ENCODE peak calls at places on chromosomes 16 and 17, in nine cellular contexts. One of them, this sample, is unnamed.
A peak's percentile ranks its signal among the peaks of the same experiment; 100 is the strongest.

GRCh38 chr17:81517339-81518112 is 4.9 kb upstream of the ACTG1 start:
- DNase-seq in GM12865: peak; percentile 96
- DNase-seq in progenitor cell of endocrine pancreas: peak; percentile 10
- DNase-seq in fibroblast of villous mesenchyme: peak; percentile 30
- DNase-seq in lower leg skin: no peak
- DNase-seq in HCT116: no peak
- DNase-seq in cardiac fibroblast: peak; percentile 36
- DNase-seq in epithelial cell of esophagus: no peak
- DNase-seq in H9: peak; percentile 70
- DNase-seq in this sample: no peak

GRCh38 chr16:68287276-68288251 is 23.2 kb downstream of the SLC7A6OS start:
- DNase-seq in epithelial cell of esophagus: peak; percentile 67
- DNase-seq in lower leg skin: peak; percentile 76
- DNase-seq in GM12865: no peak
- DNase-seq in HCT116: no peak
- DNase-seq in H9: no peak
- DNase-seq in cardiac fibroblast: peak; percentile 93
- DNase-seq in progenitor cell of endocrine pancreas: no peak
- DNase-seq in fibroblast of villous mesenchyme: peak; percentile 84
- DNase-seq in this sample: no peak

GRCh38 chr16:974001-974601 is 3.3 kb upstream of the LMF1 start:
- DNase-seq in cardiac fibroblast: no peak
- DNase-seq in lower leg skin: no peak
- DNase-seq in GM12865: no peak
- DNase-seq in H9: no peak
- DNase-seq in fibroblast of villous mesenchyme: no peak
- DNase-seq in epithelial cell of esophagus: no peak
- DNase-seq in progenitor cell of endocrine pancreas: no peak
- DNase-seq in HCT116: no peak
- DNase-seq in this sample: peak; percentile 55

GRCh38 chr17:55062921-55063320 is 94.4 kb downstream of the STXBP4 start:
- DNase-seq in epithelial cell of esophagus: peak; percentile 89
- DNase-seq in H9: no peak
- DNase-seq in HCT116: no peak
- DNase-seq in fibroblast of villous mesenchyme: no peak
- DNase-seq in lower leg skin: no peak
- DNase-seq in progenitor cell of endocrine pancreas: no peak
- DNase-seq in cardiac fibroblast: peak; percentile 68
- DNase-seq in GM12865: no peak
- DNase-seq in this sample: no peak

GRCh38 chr16:57667526-57668258 is 414 bp upstream of the ADGRG3 start:
- DNase-seq in cardiac fibroblast: peak; percentile 51
- DNase-seq in GM12865: no peak
- DNase-seq in epithelial cell of esophagus: no peak
- DNase-seq in lower leg skin: no peak
- DNase-seq in progenitor cell of endocrine pancreas: no peak
- DNase-seq in HCT116: no peak
- DNase-seq in H9: peak; percentile 57
- DNase-seq in fibroblast of villous mesenchyme: peak; percentile 41
- DNase-seq in this sample: peak; percentile 34

GRCh38 chr16:16830401-16830800 is 451.5 kb downstream of the NPIPA7 start:
- DNase-seq in lower leg skin: no peak
- DNase-seq in epithelial cell of esophagus: no peak
- DNase-seq in progenitor cell of endocrine pancreas: no peak
- DNase-seq in fibroblast of villous mesenchyme: no peak
- DNase-seq in cardiac fibroblast: no peak
- DNase-seq in GM12865: no peak
- DNase-seq in H9: no peak
- DNase-seq in HCT116: no peak
- DNase-seq in this sample: no peak

GRCh38 chr17:69949931-69950330 is 125.1 kb upstream of the KCNJ16 start:
- DNase-seq in GM12865: no peak
- DNase-seq in HCT116: no peak
- DNase-seq in progenitor cell of endocrine pancreas: no peak
- DNase-seq in epithelial cell of esophagus: no peak
- DNase-seq in fibroblast of villous mesenchyme: peak; percentile 61
- DNase-seq in H9: no peak
- DNase-seq in lower leg skin: no peak
- DNase-seq in cardiac fibroblast: no peak
- DNase-seq in this sample: no peak

GRCh38 chr17:63701477-63702222 is 1.7 kb upstream of the LIMD2 start:
- DNase-seq in HCT116: no peak
- DNase-seq in progenitor cell of endocrine pancreas: no peak
- DNase-seq in epithelial cell of esophagus: no peak
- DNase-seq in cardiac fibroblast: no peak
- DNase-seq in GM12865: peak; percentile 89
- DNase-seq in H9: no peak
- DNase-seq in lower leg skin: no peak
- DNase-seq in fibroblast of villous mesenchyme: no peak
- DNase-seq in this sample: no peak

GRCh38 chr17:79685121-79685520 is 45.6 kb upstream of the ENPP7 start:
- DNase-seq in cardiac fibroblast: no peak
- DNase-seq in lower leg skin: no peak
- DNase-seq in fibroblast of villous mesenchyme: no peak
- DNase-seq in GM12865: no peak
- DNase-seq in HCT116: no peak
- DNase-seq in progenitor cell of endocrine pancreas: no peak
- DNase-seq in H9: no peak
- DNase-seq in epithelial cell of esophagus: no peak
- DNase-seq in this sample: no peak

GRCh38 chr16:50396770-50397525 is 28.2 kb upstream of the BRD7 start:
- DNase-seq in progenitor cell of endocrine pancreas: no peak
- DNase-seq in cardiac fibroblast: peak; percentile 36
- DNase-seq in fibroblast of villous mesenchyme: no peak
- DNase-seq in GM12865: no peak
- DNase-seq in epithelial cell of esophagus: peak; percentile 100
- DNase-seq in H9: no peak
- DNase-seq in HCT116: peak; percentile 92
- DNase-seq in lower leg skin: peak; percentile 40
- DNase-seq in this sample: peak; percentile 83

GRCh38 chr17:78896091-78896833 is 6.7 kb downstream of the CEP295NL start:
- DNase-seq in epithelial cell of esophagus: no peak
- DNase-seq in HCT116: no peak
- DNase-seq in GM12865: no peak
- DNase-seq in lower leg skin: no peak
- DNase-seq in fibroblast of villous mesenchyme: no peak
- DNase-seq in cardiac fibroblast: no peak
- DNase-seq in progenitor cell of endocrine pancreas: no peak
- DNase-seq in H9: no peak
- DNase-seq in this sample: no peak

GRCh38 chr17:48131216-48131824 is 23.8 kb downstream of the SNX11 start:
- DNase-seq in GM12865: peak; percentile 76
- DNase-seq in cardiac fibroblast: peak; percentile 78
- DNase-seq in epithelial cell of esophagus: peak; percentile 68
- DNase-seq in progenitor cell of endocrine pancreas: peak; percentile 54
- DNase-seq in fibroblast of villous mesenchyme: peak; percentile 73
- DNase-seq in lower leg skin: peak; percentile 63
- DNase-seq in H9: peak; percentile 86
- DNase-seq in HCT116: peak; percentile 80
- DNase-seq in this sample: peak; percentile 85

GRCh38 chr16:1183235-1183907 is 30.5 kb downstream of the CACNA1H start:
- DNase-seq in HCT116: no peak
- DNase-seq in progenitor cell of endocrine pancreas: no peak
- DNase-seq in GM12865: no peak
- DNase-seq in H9: no peak
- DNase-seq in fibroblast of villous mesenchyme: peak; percentile 67
- DNase-seq in cardiac fibroblast: peak; percentile 77
- DNase-seq in epithelial cell of esophagus: no peak
- DNase-seq in lower leg skin: no peak
- DNase-seq in this sample: peak; percentile 47

GRCh38 chr17:76139261-76139752 is 1.7 kb downstream of the FOXJ1 start:
- DNase-seq in lower leg skin: no peak
- DNase-seq in fibroblast of villous mesenchyme: no peak
- DNase-seq in HCT116: no peak
- DNase-seq in H9: peak; percentile 48
- DNase-seq in cardiac fibroblast: no peak
- DNase-seq in progenitor cell of endocrine pancreas: no peak
- DNase-seq in epithelial cell of esophagus: no peak
- DNase-seq in GM12865: no peak
- DNase-seq in this sample: no peak

GRCh38 chr17:76593964-76594363 is 8.3 kb upstream of the ST6GALNAC2 start:
- DNase-seq in fibroblast of villous mesenchyme: no peak
- DNase-seq in H9: no peak
- DNase-seq in GM12865: no peak
- DNase-seq in lower leg skin: no peak
- DNase-seq in HCT116: no peak
- DNase-seq in progenitor cell of endocrine pancreas: no peak
- DNase-seq in cardiac fibroblast: no peak
- DNase-seq in epithelial cell of esophagus: peak; percentile 35
- DNase-seq in this sample: no peak

GRCh38 chr17:2179615-2180295 is 123.8 kb downstream of the SMG6 start:
- DNase-seq in cardiac fibroblast: peak; percentile 98
- DNase-seq in lower leg skin: peak; percentile 71
- DNase-seq in H9: no peak
- DNase-seq in GM12865: no peak
- DNase-seq in HCT116: no peak
- DNase-seq in progenitor cell of endocrine pancreas: no peak
- DNase-seq in fibroblast of villous mesenchyme: peak; percentile 100
- DNase-seq in epithelial cell of esophagus: peak; percentile 27
- DNase-seq in this sample: no peak

GRCh38 chr17:5281814-5282638 is at the start of gene RABEP1:
- DNase-seq in H9: peak; percentile 92
- DNase-seq in cardiac fibroblast: peak; percentile 89
- DNase-seq in progenitor cell of endocrine pancreas: peak; percentile 88
- DNase-seq in GM12865: peak; percentile 97
- DNase-seq in HCT116: peak; percentile 64
- DNase-seq in lower leg skin: peak; percentile 83
- DNase-seq in fibroblast of villous mesenchyme: peak; percentile 93
- DNase-seq in epithelial cell of esophagus: peak; percentile 88
- DNase-seq in this sample: peak; percentile 90
- TF ChIP-seq CTCF in H9: peak; percentile 41
- TF ChIP-seq CTCF in cardiac fibroblast: peak; percentile 36
- TF ChIP-seq CTCF in progenitor cell of endocrine pancreas: peak; percentile 32
- TF ChIP-seq CTCF in GM12865: peak; percentile 15
- TF ChIP-seq CTCF in HCT116: peak; percentile 31
- TF ChIP-seq CTCF in lower leg skin: no peak
- TF ChIP-seq CTCF in fibroblast of villous mesenchyme: no peak
- TF ChIP-seq CTCF in epithelial cell of esophagus: peak; percentile 21
- TF ChIP-seq CTCF in this sample: no peak

GRCh38 chr17:7393613-7394451 is 493 bp downstream of the PLSCR3 start:
- DNase-seq in GM12865: no peak
- DNase-seq in lower leg skin: no peak
- DNase-seq in HCT116: no peak
- DNase-seq in fibroblast of villous mesenchyme: no peak
- DNase-seq in cardiac fibroblast: no peak
- DNase-seq in H9: peak; percentile 81
- DNase-seq in epithelial cell of esophagus: peak; percentile 60
- DNase-seq in progenitor cell of endocrine pancreas: peak; percentile 32
- DNase-seq in this sample: peak; percentile 28
- TF ChIP-seq CTCF in GM12865: no peak
- TF ChIP-seq CTCF in lower leg skin: no peak
- TF ChIP-seq CTCF in HCT116: peak; percentile 23
- TF ChIP-seq CTCF in fibroblast of villous mesenchyme: peak; percentile 5
- TF ChIP-seq CTCF in cardiac fibroblast: peak; percentile 18
- TF ChIP-seq CTCF in H9: peak; percentile 60
- TF ChIP-seq CTCF in epithelial cell of esophagus: no peak
- TF ChIP-seq CTCF in progenitor cell of endocrine pancreas: peak; percentile 45
- TF ChIP-seq CTCF in this sample: no peak

DNA sequence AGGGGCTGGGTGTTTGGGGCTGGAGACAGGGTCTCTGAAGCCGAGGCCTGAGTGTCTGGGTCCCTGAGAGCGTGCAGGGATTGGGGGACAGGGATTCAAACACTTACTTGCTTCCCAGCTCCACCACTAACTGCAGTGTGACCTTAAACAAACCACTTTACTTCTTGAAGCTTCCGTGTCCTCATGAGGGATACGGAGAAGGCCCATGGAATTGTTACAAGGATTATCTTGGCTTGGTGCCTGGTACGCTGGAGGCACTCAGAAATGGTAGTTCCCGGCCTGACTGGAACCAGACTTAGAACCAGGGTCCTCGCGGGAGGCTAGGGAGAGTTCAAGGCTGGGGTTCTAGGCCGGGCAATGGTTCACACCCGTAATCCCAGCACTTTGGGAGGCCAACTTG is 2.9 kb upstream of the CXCL16 start:
- DNase-seq in fibroblast of villous mesenchyme: no peak
- DNase-seq in progenitor cell of endocrine pancreas: no peak
- DNase-seq in cardiac fibroblast: no peak
- DNase-seq in H9: no peak
- DNase-seq in lower leg skin: no peak
- DNase-seq in GM12865: no peak
- DNase-seq in epithelial cell of esophagus: no peak
- DNase-seq in HCT116: no peak
- DNase-seq in this sample: no peak
- TF ChIP-seq CTCF in fibroblast of villous mesenchyme: no peak
- TF ChIP-seq CTCF in progenitor cell of endocrine pancreas: no peak
- TF ChIP-seq CTCF in cardiac fibroblast: no peak
- TF ChIP-seq CTCF in H9: no peak
- TF ChIP-seq CTCF in lower leg skin: no peak
- TF ChIP-seq CTCF in GM12865: no peak
- TF ChIP-seq CTCF in epithelial cell of esophagus: no peak
- TF ChIP-seq CTCF in HCT116: no peak
- TF ChIP-seq CTCF in this sample: no peak

GRCh38 chr16:2698996-2699750 is 16.9 kb downstream of the KCTD5 start:
- DNase-seq in fibroblast of villous mesenchyme: no peak
- DNase-seq in cardiac fibroblast: no peak
- DNase-seq in H9: no peak
- DNase-seq in progenitor cell of endocrine pancreas: no peak
- DNase-seq in HCT116: no peak
- DNase-seq in GM12865: no peak
- DNase-seq in epithelial cell of esophagus: no peak
- DNase-seq in lower leg skin: no peak
- DNase-seq in this sample: no peak

GRCh38 chr16:2700786-2701185 is 18.5 kb downstream of the KCTD5 start:
- DNase-seq in cardiac fibroblast: no peak
- DNase-seq in epithelial cell of esophagus: no peak
- DNase-seq in progenitor cell of endocrine pancreas: no peak
- DNase-seq in GM12865: no peak
- DNase-seq in lower leg skin: no peak
- DNase-seq in fibroblast of villous mesenchyme: no peak
- DNase-seq in HCT116: no peak
- DNase-seq in H9: no peak
- DNase-seq in this sample: no peak

GRCh38 chr16:2699791-2700600 is 17.7 kb downstream of the KCTD5 start:
- DNase-seq in GM12865: no peak
- DNase-seq in HCT116: no peak
- DNase-seq in lower leg skin: no peak
- DNase-seq in epithelial cell of esophagus: no peak
- DNase-seq in fibroblast of villous mesenchyme: no peak
- DNase-seq in H9: no peak
- DNase-seq in progenitor cell of endocrine pancreas: no peak
- DNase-seq in cardiac fibroblast: no peak
- DNase-seq in this sample: no peak

GRCh38 chr16:2698103-2698870 is 16.0 kb downstream of the KCTD5 start:
- DNase-seq in H9: no peak
- DNase-seq in fibroblast of villous mesenchyme: no peak
- DNase-seq in cardiac fibroblast: no peak
- DNase-seq in epithelial cell of esophagus: no peak
- DNase-seq in GM12865: no peak
- DNase-seq in lower leg skin: no peak
- DNase-seq in progenitor cell of endocrine pancreas: no peak
- DNase-seq in HCT116: no peak
- DNase-seq in this sample: no peak

DNA sequence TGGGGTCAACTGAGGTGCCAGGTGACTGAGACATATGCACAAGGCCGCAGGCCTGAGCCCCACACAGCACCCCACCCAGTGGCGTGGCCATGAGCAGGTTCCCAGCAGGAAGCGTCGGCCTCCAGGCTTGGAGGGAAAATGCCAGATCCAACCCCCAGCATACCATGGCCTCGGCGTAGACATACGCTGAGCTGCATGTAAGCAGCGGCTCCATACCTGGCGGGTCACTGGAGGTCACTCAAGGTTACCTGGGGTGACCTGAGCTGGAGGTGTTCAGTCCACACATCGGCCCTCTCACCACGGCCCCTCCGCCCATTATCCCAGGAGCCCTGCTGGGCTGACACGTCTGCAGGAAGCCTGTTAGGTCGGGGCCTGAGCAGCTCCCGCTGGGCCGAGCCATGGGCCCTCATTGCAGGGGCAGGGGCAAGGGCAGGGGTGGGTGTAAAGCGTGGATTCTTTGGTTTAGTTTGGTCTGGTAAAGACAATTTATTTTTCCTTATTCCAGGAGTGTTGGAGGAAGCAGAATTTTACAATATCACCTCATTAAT is 15.2 kb downstream of the KCTD5 start:
- DNase-seq in epithelial cell of esophagus: no peak
- DNase-seq in HCT116: no peak
- DNase-seq in lower leg skin: no peak
- DNase-seq in cardiac fibroblast: no peak
- DNase-seq in H9: no peak
- DNase-seq in progenitor cell of endocrine pancreas: no peak
- DNase-seq in fibroblast of villous mesenchyme: no peak
- DNase-seq in GM12865: no peak
- DNase-seq in this sample: no peak
- TF ChIP-seq CTCF in epithelial cell of esophagus: no peak
- TF ChIP-seq CTCF in HCT116: no peak
- TF ChIP-seq CTCF in lower leg skin: no peak
- TF ChIP-seq CTCF in cardiac fibroblast: no peak
- TF ChIP-seq CTCF in H9: no peak
- TF ChIP-seq CTCF in progenitor cell of endocrine pancreas: no peak
- TF ChIP-seq CTCF in fibroblast of villous mesenchyme: no peak
- TF ChIP-seq CTCF in GM12865: no peak
- TF ChIP-seq CTCF in this sample: no peak

This sample was measured in Calu3.